ENCODE peak calls at places on chromosomes 16 and 17, in eight cellular contexts. N is tibial nerve, T is sigmoid colon, S is A549, I is K562, M is H1, Q is ovary, O is transverse colon. C is an unnamed sample.

GRCh38 chr17:12726131-12726530 is 60.4 kb downstream of the MYOCD start:
- DNase-seq in N (no peak), T (no peak), S (peak; percentile 43), I (no peak), M (no peak), Q (no peak), O (no peak), C (no peak)

GRCh38 chr17:35612924-35613521 is 25.9 kb downstream of the AP2B1 start:
- DNase-seq in N (no peak), T (no peak), S (peak; percentile 68), I (peak; percentile 56), M (no peak), Q (peak; percentile 46), O (peak; percentile 35), C (peak; percentile 44)

GRCh38 chr16:56927471-56927870 is 4.5 kb upstream of the HERPUD1 start:
- DNase-seq in N (no peak), T (no peak), S (no peak), I (no peak), M (no peak), Q (no peak), O (no peak), C (no peak)

GRCh38 chr17:65099941-65100315 is 37.2 kb upstream of the RGS9 start:
- DNase-seq in N (peak; percentile 44), T (peak; percentile 73), S (peak; percentile 84), I (peak; percentile 40), M (no peak), Q (no peak), O (peak; percentile 61), C (peak; percentile 45)

GRCh38 chr16:11793840-11794239 is 3.2 kb downstream of the ZC3H7A start:
- DNase-seq in N (no peak), T (no peak), S (no peak), I (peak; percentile 73), M (no peak), Q (no peak), O (no peak), C (no peak)

GRCh38 chr16:28003021-28003865 is 60.3 kb downstream of the GSG1L start:
- DNase-seq in N (no peak), T (no peak), S (no peak), I (no peak), M (no peak), Q (no peak), O (no peak), C (no peak)

GRCh38 chr17:4310349-4311060 is 46.7 kb upstream of the ANKFY1 start:
- DNase-seq in N (no peak), T (no peak), S (no peak), I (peak; percentile 14), M (no peak), Q (no peak), O (no peak), C (peak; percentile 37)

GRCh38 chr17:72421128-72422092 is 300.6 kb downstream of the SOX9 start:
- DNase-seq in N (no peak), T (no peak), S (peak; percentile 99), I (peak; percentile 3), M (no peak), Q (no peak), O (peak; percentile 78), C (peak; percentile 71)

GRCh38 chr17:15894913-15895658 is 49.8 kb upstream of the ADORA2B start:
- DNase-seq in N (no peak), T (no peak), S (no peak), I (no peak), M (no peak), Q (no peak), O (no peak), C (no peak)

GRCh38 chr16:53664724-53665345 is 38.8 kb downstream of the RPGRIP1L start:
- DNase-seq in N (no peak), T (no peak), S (no peak), I (no peak), M (no peak), Q (no peak), O (no peak), C (no peak)

GRCh38 chr17:3926860-3927627 is 10.8 kb upstream of the P2RX1 start:
- DNase-seq in N (no peak), T (no peak), S (no peak), I (no peak), M (no peak), Q (no peak), O (no peak), C (no peak)

GRCh38 chr17:68981288-68981687 is 26.1 kb upstream of the ABCA8 start:
- DNase-seq in N (peak; percentile 68), T (peak; percentile 69), S (no peak), I (no peak), M (no peak), Q (no peak), O (peak; percentile 25), C (peak; percentile 29)

GRCh38 chr17:74898376-74898946 is 5.0 kb upstream of the FADS6 start:
- DNase-seq in N (no peak), T (no peak), S (no peak), I (no peak), M (no peak), Q (no peak), O (no peak), C (no peak)

GRCh38 chr16:69767459-69768229 is 5.5 kb downstream of the WWP2 start:
- DNase-seq in N (no peak), T (no peak), S (no peak), I (no peak), M (no peak), Q (no peak), O (no peak), C (no peak)

GRCh38 chr17:10821062-10821461 is 16.8 kb downstream of the PIRT start:
- DNase-seq in N (no peak), T (no peak), S (no peak), I (no peak), M (no peak), Q (no peak), O (no peak), C (no peak)

GRCh38 chr17:81922566-81923301 is 4.8 kb upstream of the SIRT7 start:
- DNase-seq in N (no peak), T (no peak), S (peak; percentile 91), I (peak; percentile 89), M (no peak), Q (no peak), O (no peak), C (no peak)

GRCh38 chr17:56978441-56979090 is 635 bp downstream of the SCPEP1 start:
- DNase-seq in N (no peak), T (no peak), S (no peak), I (peak; percentile 29), M (no peak), Q (no peak), O (no peak), C (no peak)

GRCh38 chr17:31524926-31525800 is 133.7 kb downstream of the RAB11FIP4 start:
- DNase-seq in N (peak; percentile 79), T (peak; percentile 88), S (peak; percentile 87), I (peak; percentile 88), M (peak; percentile 77), Q (peak; percentile 87), O (peak; percentile 91), C (peak; percentile 95)

GRCh38 chr16:55710466-55710865 is 54.7 kb downstream of the SLC6A2 start:
- DNase-seq in N (no peak), T (no peak), S (no peak), I (no peak), M (no peak), Q (no peak), O (no peak), C (no peak)

GRCh38 chr17:63993368-63993990 is 4.7 kb upstream of the PRR29 start:
- DNase-seq in N (no peak), T (peak; percentile 43), S (no peak), I (no peak), M (no peak), Q (no peak), O (no peak), C (no peak)

GRCh38 chr17:7393613-7394451 is 493 bp downstream of the PLSCR3 start:
- DNase-seq in N (no peak), T (peak; percentile 76), S (no peak), I (peak; percentile 52), M (no peak), Q (peak; percentile 57), O (peak; percentile 51), C (peak; percentile 33)
- TF ChIP-seq EP300 in N (no peak), T (no peak), S (no peak), I (no peak), M (no peak), Q (no peak), O (no peak), C (no peak)

GRCh38 chr17:21376835-21377690 is 906 bp downstream of the KCNJ12 start:
- DNase-seq in N (no peak), T (no peak), S (peak; percentile 40), I (no peak), M (no peak), Q (peak; percentile 51), O (no peak), C (peak; percentile 52)
- TF ChIP-seq EP300 in N (no peak), T (no peak), S (no peak), I (no peak), M (no peak), Q (no peak), O (no peak), C (no peak)

GRCh38 chr16:67561824-67562525 is 351 bp upstream of the CTCF start:
- DNase-seq in N (peak; percentile 91), T (peak; percentile 98), S (peak; percentile 96), I (peak; percentile 98), M (peak; percentile 72), Q (peak; percentile 96), O (peak; percentile 97), C (peak; percentile 96)
- TF ChIP-seq EP300 in N (peak; percentile 76), T (no peak), S (no peak), I (peak; percentile 29), M (no peak), Q (no peak), O (no peak), C (no peak)

GRCh38 chr16:76654421-76654820 is 377.2 kb downstream of the CNTNAP4 start:
- DNase-seq in N (no peak), T (no peak), S (no peak), I (no peak), M (no peak), Q (no peak), O (no peak), C (no peak)
- TF ChIP-seq EP300 in N (no peak), T (no peak), S (no peak), I (no peak), M (no peak), Q (no peak), O (no peak), C (no peak)

GRCh38 chr16:22635345-22635744 is 124.7 kb downstream of the NPIPB5 start:
- DNase-seq in N (no peak), T (no peak), S (no peak), I (no peak), M (peak; percentile 78), Q (no peak), O (no peak), C (no peak)

GRCh38 chr16:22641030-22641671 is 130.5 kb downstream of the NPIPB5 start:
- DNase-seq in N (no peak), T (no peak), S (peak; percentile 17), I (peak; percentile 38), M (no peak), Q (no peak), O (no peak), C (no peak)

GRCh38 chr16:22634913-22635312 is 124.2 kb downstream of the NPIPB5 start:
- DNase-seq in N (no peak), T (no peak), S (no peak), I (no peak), M (peak; percentile 69), Q (no peak), O (no peak), C (no peak)

GRCh38 chr16:22635801-22636200 is 125.1 kb downstream of the NPIPB5 start:
- DNase-seq in N (no peak), T (no peak), S (no peak), I (no peak), M (no peak), Q (no peak), O (no peak), C (no peak)

GRCh38 chr16:22638393-22639206 is 127.9 kb downstream of the NPIPB5 start:
- DNase-seq in N (no peak), T (no peak), S (no peak), I (no peak), M (no peak), Q (no peak), O (no peak), C (no peak)
- TF ChIP-seq EP300 in N (no peak), T (no peak), S (no peak), I (no peak), M (no peak), Q (no peak), O (no peak), C (no peak)

C was measured in stomach.